ENCODE peak calls at places on chromosomes 3 and 15, in five cellular contexts. O is AG04450, C is NCI-H446, T is dermis blood vessel endothelial cell, Q is A549. M is an unnamed sample.

GRCh38 chr3:147419062-147419701 is 10.0 kb downstream of the ZIC1 start:
- DNase-seq in T (no peak), C (no peak), O (peak), Q (no peak), M (peak)

GRCh38 chr3:100269410-100270217 is 8.8 kb downstream of the TBC1D23 start:
- DNase-seq in Q (no peak), O (peak), C (no peak), T (peak), M (no peak)

GRCh38 chr3:134874737-134875413 is 79.8 kb downstream of the EPHB1 start:
- DNase-seq in Q (no peak), C (no peak), O (no peak), T (peak), M (peak)

GRCh38 chr15:32747886-32748285 is 30.1 kb downstream of the GREM1 start:
- DNase-seq in Q (no peak), T (no peak), C (no peak), O (no peak), M (no peak)

GRCh38 chr3:196085534-196085933 is 3.6 kb upstream of the TFRC start:
- DNase-seq in Q (no peak), T (no peak), O (no peak), C (no peak), M (no peak)

GRCh38 chr3:192005989-192006388 is 545.0 kb downstream of the PYDC2 start:
- DNase-seq in Q (no peak), C (no peak), T (peak), O (no peak), M (no peak)

GRCh38 chr3:61927332-61927731 is 366.0 kb downstream of the PTPRG start:
- DNase-seq in T (peak), Q (no peak), O (peak), C (peak), M (no peak)

GRCh38 chr3:116038968-116039950 is 406.0 kb downstream of the LSAMP start:
- DNase-seq in T (no peak), C (no peak), O (no peak), Q (no peak), M (no peak)

GRCh38 chr3:24145981-24146822 is 201.1 kb downstream of the NR1D2 start:
- DNase-seq in T (peak), O (peak), Q (peak), C (no peak), M (no peak)

GRCh38 chr15:39799552-39800011 is 16.9 kb upstream of the FSIP1 start:
- DNase-seq in O (no peak), Q (no peak), C (no peak), T (no peak), M (no peak)

GRCh38 chr15:98817745-98818144 is 169.4 kb downstream of the IGF1R start:
- DNase-seq in T (no peak), O (no peak), Q (no peak), C (no peak), M (no peak)